ENCODE peak calls at places on chromosomes 16 and 17, in five cellular contexts. One of them, this sample, is unnamed.

GRCh38 chr17:27664606-27664965 is 33.6 kb downstream of the LGALS9 start:
- DNase-seq in effector memory CD4-positive, alpha-beta T cell: no peak
- DNase-seq in fibroblast of pulmonary artery: no peak
- DNase-seq in HEK293T: no peak
- DNase-seq in NCI-H187: no peak
- DNase-seq in this sample: no peak

GRCh38 chr17:4786111-4786491 is at the start of gene VMO1:
- DNase-seq in NCI-H187: no peak
- DNase-seq in effector memory CD4-positive, alpha-beta T cell: no peak
- DNase-seq in fibroblast of pulmonary artery: no peak
- DNase-seq in HEK293T: no peak
- DNase-seq in this sample: no peak

GRCh38 chr16:11175106-11175795 is 80.8 kb downstream of the SOCS1 start:
- DNase-seq in HEK293T: no peak
- DNase-seq in fibroblast of pulmonary artery: no peak
- DNase-seq in effector memory CD4-positive, alpha-beta T cell: no peak
- DNase-seq in NCI-H187: no peak
- DNase-seq in this sample: no peak

GRCh38 chr16:86355538-86355937 is 154.8 kb upstream of the FOXF1 start:
- DNase-seq in NCI-H187: no peak
- DNase-seq in HEK293T: no peak
- DNase-seq in fibroblast of pulmonary artery: peak
- DNase-seq in effector memory CD4-positive, alpha-beta T cell: no peak
- DNase-seq in this sample: peak

GRCh38 chr16:67279296-67280089 is at the start of gene PLEKHG4:
- DNase-seq in effector memory CD4-positive, alpha-beta T cell: peak
- DNase-seq in NCI-H187: peak
- DNase-seq in HEK293T: peak
- DNase-seq in fibroblast of pulmonary artery: peak
- DNase-seq in this sample: peak

GRCh38 chr17:413016-413350 is 60.4 kb upstream of the RPH3AL start:
- DNase-seq in HEK293T: no peak
- DNase-seq in fibroblast of pulmonary artery: no peak
- DNase-seq in effector memory CD4-positive, alpha-beta T cell: no peak
- DNase-seq in NCI-H187: no peak
- DNase-seq in this sample: no peak

GRCh38 chr17:38579934-38580333 is 25.8 kb downstream of the SRCIN1 start:
- DNase-seq in HEK293T: peak
- DNase-seq in NCI-H187: peak
- DNase-seq in fibroblast of pulmonary artery: peak
- DNase-seq in effector memory CD4-positive, alpha-beta T cell: no peak
- DNase-seq in this sample: peak

GRCh38 chr16:84482951-84483881 is 21.2 kb downstream of the MEAK7 start:
- DNase-seq in fibroblast of pulmonary artery: no peak
- DNase-seq in HEK293T: no peak
- DNase-seq in effector memory CD4-positive, alpha-beta T cell: no peak
- DNase-seq in NCI-H187: no peak
- DNase-seq in this sample: no peak

GRCh38 chr16:29777576-29778360 is at the start of gene ZG16:
- DNase-seq in HEK293T: no peak
- DNase-seq in fibroblast of pulmonary artery: no peak
- DNase-seq in effector memory CD4-positive, alpha-beta T cell: no peak
- DNase-seq in NCI-H187: no peak
- DNase-seq in this sample: no peak

GRCh38 chr16:80433617-80434016 is 107.2 kb upstream of the DYNLRB2 start:
- DNase-seq in HEK293T: no peak
- DNase-seq in fibroblast of pulmonary artery: no peak
- DNase-seq in effector memory CD4-positive, alpha-beta T cell: no peak
- DNase-seq in NCI-H187: no peak
- DNase-seq in this sample: no peak

GRCh38 chr17:69175812-69176517 is 34.3 kb upstream of the ABCA6 start:
- DNase-seq in HEK293T: no peak
- DNase-seq in effector memory CD4-positive, alpha-beta T cell: no peak
- DNase-seq in fibroblast of pulmonary artery: peak
- DNase-seq in NCI-H187: no peak
- DNase-seq in this sample: peak

GRCh38 chr16:22291020-22291419 is 6.2 kb upstream of the POLR3E start:
- DNase-seq in HEK293T: no peak
- DNase-seq in effector memory CD4-positive, alpha-beta T cell: no peak
- DNase-seq in fibroblast of pulmonary artery: no peak
- DNase-seq in NCI-H187: no peak
- DNase-seq in this sample: no peak

GRCh38 chr17:7208754-7209460 is 10.7 kb downstream of the DLG4 start:
- DNase-seq in fibroblast of pulmonary artery: no peak
- DNase-seq in effector memory CD4-positive, alpha-beta T cell: no peak
- DNase-seq in HEK293T: no peak
- DNase-seq in NCI-H187: no peak
- DNase-seq in this sample: no peak

GRCh38 chr17:75508122-75508719 is 7.1 kb downstream of the CASKIN2 start:
- DNase-seq in effector memory CD4-positive, alpha-beta T cell: no peak
- DNase-seq in NCI-H187: no peak
- DNase-seq in fibroblast of pulmonary artery: no peak
- DNase-seq in HEK293T: no peak
- DNase-seq in this sample: peak

GRCh38 chr17:35947156-35947585 is 3.7 kb upstream of the LYZL6 start:
- DNase-seq in HEK293T: peak
- DNase-seq in fibroblast of pulmonary artery: peak
- DNase-seq in NCI-H187: peak
- DNase-seq in effector memory CD4-positive, alpha-beta T cell: peak
- DNase-seq in this sample: peak

GRCh38 chr16:65309294-65309850 is 187.5 kb upstream of the CDH11 start:
- DNase-seq in effector memory CD4-positive, alpha-beta T cell: no peak
- DNase-seq in fibroblast of pulmonary artery: no peak
- DNase-seq in HEK293T: no peak
- DNase-seq in NCI-H187: no peak
- DNase-seq in this sample: no peak

GRCh38 chr17:49217651-49218413 is 7.3 kb downstream of the ABI3 start:
- DNase-seq in HEK293T: no peak
- DNase-seq in NCI-H187: no peak
- DNase-seq in fibroblast of pulmonary artery: no peak
- DNase-seq in effector memory CD4-positive, alpha-beta T cell: peak
- DNase-seq in this sample: no peak

GRCh38 chr17:75826561-75827290 is 17.5 kb downstream of the UNC13D start:
- DNase-seq in NCI-H187: no peak
- DNase-seq in effector memory CD4-positive, alpha-beta T cell: no peak
- DNase-seq in fibroblast of pulmonary artery: no peak
- DNase-seq in HEK293T: no peak
- DNase-seq in this sample: no peak

GRCh38 chr16:56237451-56237930 is 46.2 kb downstream of the GNAO1 start:
- DNase-seq in HEK293T: no peak
- DNase-seq in fibroblast of pulmonary artery: no peak
- DNase-seq in NCI-H187: no peak
- DNase-seq in effector memory CD4-positive, alpha-beta T cell: no peak
- DNase-seq in this sample: peak

GRCh38 chr16:49731911-49732310 is 124.0 kb downstream of the ZNF423 start:
- DNase-seq in NCI-H187: no peak
- DNase-seq in effector memory CD4-positive, alpha-beta T cell: no peak
- DNase-seq in HEK293T: no peak
- DNase-seq in fibroblast of pulmonary artery: no peak
- DNase-seq in this sample: no peak

GRCh38 chr17:40038882-40039513 is 15.2 kb downstream of the MED24 start:
- DNase-seq in NCI-H187: no peak
- DNase-seq in fibroblast of pulmonary artery: peak
- DNase-seq in HEK293T: peak
- DNase-seq in effector memory CD4-positive, alpha-beta T cell: no peak
- DNase-seq in this sample: peak

GRCh38 chr16:68459457-68459856 is 11.1 kb upstream of the SMPD3 start:
- DNase-seq in HEK293T: no peak
- DNase-seq in effector memory CD4-positive, alpha-beta T cell: no peak
- DNase-seq in NCI-H187: no peak
- DNase-seq in fibroblast of pulmonary artery: no peak
- DNase-seq in this sample: no peak

GRCh38 chr17:7080445-7081041 is 492 bp upstream of the CLEC10A start:
- DNase-seq in NCI-H187: no peak
- DNase-seq in HEK293T: no peak
- DNase-seq in fibroblast of pulmonary artery: no peak
- DNase-seq in effector memory CD4-positive, alpha-beta T cell: no peak
- DNase-seq in this sample: peak

GRCh38 chr17:77191266-77191665 is 50.5 kb downstream of the SEC14L1 start:
- DNase-seq in fibroblast of pulmonary artery: no peak
- DNase-seq in NCI-H187: no peak
- DNase-seq in effector memory CD4-positive, alpha-beta T cell: no peak
- DNase-seq in HEK293T: no peak
- DNase-seq in this sample: no peak

GRCh38 chr16:35552763-35553162 is 2093.4 kb downstream of the TP53TG3F start:
- DNase-seq in effector memory CD4-positive, alpha-beta T cell: no peak
- DNase-seq in HEK293T: no peak
- DNase-seq in fibroblast of pulmonary artery: no peak
- DNase-seq in NCI-H187: no peak
- DNase-seq in this sample: no peak

GRCh38 chr17:4600563-4600962 is 16.2 kb downstream of the SMTNL2 start:
- DNase-seq in effector memory CD4-positive, alpha-beta T cell: no peak
- DNase-seq in HEK293T: no peak
- DNase-seq in fibroblast of pulmonary artery: no peak
- DNase-seq in NCI-H187: no peak
- DNase-seq in this sample: no peak

GRCh38 chr16:11251525-11252481 is 4.2 kb downstream of the SOCS1 start:
- DNase-seq in NCI-H187: no peak
- DNase-seq in effector memory CD4-positive, alpha-beta T cell: peak
- DNase-seq in HEK293T: no peak
- DNase-seq in fibroblast of pulmonary artery: peak
- DNase-seq in this sample: no peak

GRCh38 chr17:80927791-80928216 is 63.8 kb upstream of the CHMP6 start:
- DNase-seq in fibroblast of pulmonary artery: peak
- DNase-seq in effector memory CD4-positive, alpha-beta T cell: no peak
- DNase-seq in HEK293T: no peak
- DNase-seq in NCI-H187: no peak
- DNase-seq in this sample: no peak

GRCh38 chr16:83348991-83349390 is 458.8 kb upstream of the HSBP1 start:
- DNase-seq in NCI-H187: no peak
- DNase-seq in fibroblast of pulmonary artery: no peak
- DNase-seq in effector memory CD4-positive, alpha-beta T cell: no peak
- DNase-seq in HEK293T: no peak
- DNase-seq in this sample: no peak

GRCh38 chr16:84486551-84487235 is 17.8 kb downstream of the MEAK7 start:
- DNase-seq in effector memory CD4-positive, alpha-beta T cell: no peak
- DNase-seq in NCI-H187: no peak
- DNase-seq in HEK293T: peak
- DNase-seq in fibroblast of pulmonary artery: no peak
- DNase-seq in this sample: no peak

GRCh38 chr17:47888293-47888692 is 7.7 kb upstream of the SP2 start:
- DNase-seq in NCI-H187: no peak
- DNase-seq in effector memory CD4-positive, alpha-beta T cell: no peak
- DNase-seq in fibroblast of pulmonary artery: no peak
- DNase-seq in HEK293T: no peak
- DNase-seq in this sample: no peak

GRCh38 chr17:1147664-1148063 is 32.1 kb downstream of the ABR start:
- DNase-seq in NCI-H187: peak
- DNase-seq in effector memory CD4-positive, alpha-beta T cell: no peak
- DNase-seq in fibroblast of pulmonary artery: peak
- DNase-seq in HEK293T: peak
- DNase-seq in this sample: peak

GRCh38 chr17:3732171-3732570 is 8.5 kb downstream of the HASPIN start:
- DNase-seq in HEK293T: no peak
- DNase-seq in fibroblast of pulmonary artery: peak
- DNase-seq in NCI-H187: no peak
- DNase-seq in effector memory CD4-positive, alpha-beta T cell: no peak
- DNase-seq in this sample: peak

GRCh38 chr16:85037050-85037410 is 9.4 kb downstream of the KIAA0513 start:
- DNase-seq in fibroblast of pulmonary artery: peak
- DNase-seq in NCI-H187: no peak
- DNase-seq in HEK293T: no peak
- DNase-seq in effector memory CD4-positive, alpha-beta T cell: no peak
- DNase-seq in this sample: peak

GRCh38 chr16:49024016-49024415 is 257.6 kb downstream of the CBLN1 start:
- DNase-seq in NCI-H187: no peak
- DNase-seq in HEK293T: no peak
- DNase-seq in effector memory CD4-positive, alpha-beta T cell: no peak
- DNase-seq in fibroblast of pulmonary artery: no peak
- DNase-seq in this sample: no peak

GRCh38 chr16:71915350-71915749 is 20.0 kb downstream of the IST1 start:
- DNase-seq in HEK293T: no peak
- DNase-seq in NCI-H187: no peak
- DNase-seq in effector memory CD4-positive, alpha-beta T cell: no peak
- DNase-seq in fibroblast of pulmonary artery: no peak
- DNase-seq in this sample: no peak

GRCh38 chr17:62994931-62995330 is 28.9 kb downstream of the TANC2 start:
- DNase-seq in effector memory CD4-positive, alpha-beta T cell: no peak
- DNase-seq in HEK293T: no peak
- DNase-seq in fibroblast of pulmonary artery: peak
- DNase-seq in NCI-H187: no peak
- DNase-seq in this sample: no peak

GRCh38 chr16:86424968-86425367 is 85.4 kb upstream of the FOXF1 start:
- DNase-seq in fibroblast of pulmonary artery: no peak
- DNase-seq in HEK293T: no peak
- DNase-seq in NCI-H187: no peak
- DNase-seq in effector memory CD4-positive, alpha-beta T cell: no peak
- DNase-seq in this sample: peak

GRCh38 chr16:53780051-53780450 is 76.1 kb downstream of the FTO start:
- DNase-seq in HEK293T: no peak
- DNase-seq in NCI-H187: no peak
- DNase-seq in effector memory CD4-positive, alpha-beta T cell: no peak
- DNase-seq in fibroblast of pulmonary artery: no peak
- DNase-seq in this sample: no peak

This sample was measured in MG63.